ENCODE peak calls at places on chromosomes 3 and 15, in eight cellular contexts. Z, U, A, O, F, C, S and V are unnamed samples.

GRCh38 chr3:71532639-71533395 is 50.7 kb downstream of the FOXP1 start:
- DNase-seq in Z (peak), U (no peak), A (peak), O (no peak), F (peak), C (no peak), S (peak), V (no peak)

GRCh38 chr3:152574461-152575079 is 260.4 kb upstream of the P2RY1 start:
- DNase-seq in Z (peak), U (no peak), A (peak), O (peak), F (peak), C (no peak), S (no peak), V (peak)

GRCh38 chr3:14319654-14320182 is 82.7 kb upstream of the SLC6A6 start:
- DNase-seq in Z (no peak), U (no peak), A (peak), O (peak), F (peak), C (no peak), S (peak), V (no peak)

GRCh38 chr3:39443530-39443929 is 23.9 kb upstream of the MOBP start:
- DNase-seq in Z (no peak), U (no peak), A (peak), O (no peak), F (no peak), C (no peak), S (no peak), V (no peak)

GRCh38 chr3:70249509-70250160 is 62.8 kb downstream of the MDFIC2 start:
- DNase-seq in Z (no peak), U (no peak), A (peak), O (no peak), F (no peak), C (no peak), S (no peak), V (no peak)

GRCh38 chr3:140134231-140134630 is 199.2 kb downstream of the CLSTN2 start:
- DNase-seq in Z (no peak), U (no peak), A (no peak), O (no peak), F (no peak), C (no peak), S (no peak), V (no peak)

GRCh38 chr3:194872669-194872977 is 186.9 kb downstream of the FAM43A start:
- DNase-seq in Z (no peak), U (no peak), A (peak), O (no peak), F (no peak), C (no peak), S (no peak), V (no peak)

GRCh38 chr3:42839616-42840015 is 30.4 kb downstream of the ACKR2 start:
- DNase-seq in Z (no peak), U (no peak), A (peak), O (peak), F (peak), C (peak), S (no peak), V (no peak)

GRCh38 chr3:56885461-56885860 is 83.7 kb upstream of the ARHGEF3 start:
- DNase-seq in Z (no peak), U (no peak), A (no peak), O (no peak), F (no peak), C (no peak), S (no peak), V (no peak)

GRCh38 chr15:40291088-40291574 is 8.3 kb upstream of the ANKRD63 start:
- DNase-seq in Z (no peak), U (no peak), A (peak), O (no peak), F (peak), C (peak), S (peak), V (peak)

GRCh38 chr3:115766587-115767492 is 143.5 kb downstream of the GAP43 start:
- DNase-seq in Z (no peak), U (no peak), A (no peak), O (no peak), F (no peak), C (no peak), S (no peak), V (no peak)

GRCh38 chr3:172042136-172042535 is 2.8 kb downstream of the FNDC3B start:
- DNase-seq in Z (no peak), U (no peak), A (no peak), O (no peak), F (no peak), C (no peak), S (no peak), V (no peak)

GRCh38 chr3:145094355-145094941 is 1066.5 kb downstream of the PLOD2 start:
- DNase-seq in Z (no peak), U (no peak), A (peak), O (no peak), F (no peak), C (no peak), S (no peak), V (no peak)

GRCh38 chr3:11498646-11499045 is 145.1 kb downstream of the VGLL4 start:
- DNase-seq in Z (no peak), U (no peak), A (peak), O (no peak), F (peak), C (peak), S (peak), V (peak)

GRCh38 chr3:42711491-42712343 is 9.1 kb upstream of the HHATL start:
- DNase-seq in Z (no peak), U (peak), A (peak), O (no peak), F (no peak), C (peak), S (peak), V (peak)

GRCh38 chr3:45597166-45597565 is 2.6 kb downstream of the LIMD1 start:
- DNase-seq in Z (no peak), U (no peak), A (no peak), O (no peak), F (peak), C (no peak), S (no peak), V (no peak)

GRCh38 chr3:141368062-141368924 is at the start of gene ZBTB38:
- DNase-seq in Z (peak), U (peak), A (peak), O (no peak), F (peak), C (peak), S (peak), V (peak)

GRCh38 chr15:40340740-40341400 is at the start of gene CCDC9B:
- DNase-seq in Z (peak), U (peak), A (peak), O (no peak), F (peak), C (peak), S (peak), V (peak)

GRCh38 chr15:46589088-46589487 is 954.3 kb downstream of the SQOR start:
- DNase-seq in Z (no peak), U (no peak), A (no peak), O (no peak), F (no peak), C (no peak), S (no peak), V (no peak)

GRCh38 chr15:75205064-75205395 is 3.3 kb downstream of the C15orf39 start:
- DNase-seq in Z (no peak), U (no peak), A (no peak), O (no peak), F (no peak), C (no peak), S (no peak), V (no peak)

DNA sequence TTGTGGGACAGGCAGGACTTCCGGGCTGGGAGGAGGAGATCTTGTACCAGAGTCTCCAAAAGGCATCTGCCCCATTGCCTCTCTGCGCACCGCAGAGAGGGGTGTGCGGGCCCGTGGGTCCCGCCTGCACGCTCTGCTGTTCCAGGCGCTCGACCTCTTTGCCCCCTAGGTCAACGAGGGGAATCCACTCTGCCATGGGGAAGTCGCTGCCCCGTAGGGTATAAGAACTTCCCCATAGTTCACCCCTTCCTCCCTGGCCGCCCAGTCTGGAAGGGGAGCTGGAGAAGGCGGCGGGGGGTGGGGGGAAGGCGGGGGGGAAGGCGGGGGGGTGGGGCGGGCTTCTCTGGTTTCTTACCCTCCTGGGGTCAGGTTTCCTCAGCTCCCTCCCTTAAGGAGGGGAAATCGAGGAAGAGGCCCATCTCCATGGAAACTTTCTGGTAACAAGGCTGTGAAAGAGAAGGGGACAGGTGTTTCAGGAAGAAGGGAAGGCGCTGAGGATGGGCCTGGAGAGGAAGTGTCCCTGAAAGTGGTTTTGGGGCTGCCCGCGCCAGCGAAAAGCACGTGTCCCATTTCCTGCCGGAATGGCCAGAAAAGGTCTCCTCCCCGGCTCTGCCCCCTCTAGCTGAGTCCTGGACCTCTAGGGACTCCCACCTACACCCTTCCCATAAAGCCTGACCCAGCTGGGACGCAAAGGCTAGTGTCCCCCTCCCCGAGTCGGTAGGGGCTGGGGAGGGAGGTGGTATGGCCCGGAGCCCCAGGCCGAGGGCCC is 27.5 kb downstream of the NR1I2 start:
- DNase-seq in Z (no peak), U (no peak), A (no peak), O (no peak), F (no peak), C (no peak), S (no peak), V (no peak)
- TF ChIP-seq EP300 in Z (no peak), U (no peak), A (no peak), O (no peak), F (no peak), C (no peak), S (no peak), V (no peak)

GRCh38 chr15:41564286-41564959 is 5.4 kb downstream of the TYRO3 start:
- DNase-seq in Z (no peak), U (no peak), A (no peak), O (no peak), F (no peak), C (no peak), S (no peak), V (peak)
- TF ChIP-seq POLR2A in Z (no peak), U (no peak), A (no peak), O (no peak), F (no peak), C (no peak), S (no peak), V (no peak)

GRCh38 chr3:178193846-178194245 is 342.4 kb upstream of the KCNMB2 start:
- DNase-seq in Z (no peak), U (no peak), A (no peak), O (no peak), F (no peak), C (no peak), S (no peak), V (no peak)

GRCh38 chr3:178194547-178194946 is 341.7 kb upstream of the KCNMB2 start:
- DNase-seq in Z (no peak), U (no peak), A (no peak), O (no peak), F (no peak), C (no peak), S (no peak), V (no peak)

GRCh38 chr3:178200316-178200715 is 335.9 kb upstream of the KCNMB2 start:
- DNase-seq in Z (no peak), U (no peak), A (no peak), O (no peak), F (no peak), C (no peak), S (no peak), V (no peak)

GRCh38 chr3:178198329-178198728 is 337.9 kb upstream of the KCNMB2 start:
- DNase-seq in Z (no peak), U (no peak), A (no peak), O (no peak), F (no peak), C (no peak), S (no peak), V (no peak)

DNA sequence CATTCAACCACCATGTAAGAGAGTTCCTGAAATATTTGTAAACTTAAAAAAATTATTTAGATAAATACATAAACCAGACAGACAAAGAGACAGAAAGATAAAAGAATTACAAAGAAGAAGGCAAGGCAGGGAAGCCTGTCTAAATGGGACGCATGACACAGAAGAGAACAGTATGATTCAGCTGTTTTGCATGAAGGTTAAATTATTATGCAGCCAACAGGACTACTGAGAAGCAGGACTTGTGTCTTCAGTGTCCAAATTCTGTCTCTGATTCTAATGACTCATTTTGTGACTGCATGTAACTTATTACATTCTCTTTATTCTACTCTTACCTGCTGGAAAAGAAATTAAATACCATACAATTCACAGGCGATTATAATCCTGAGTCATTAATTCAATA is 340.4 kb upstream of the KCNMB2 start:
- DNase-seq in Z (no peak), U (no peak), A (no peak), O (no peak), F (no peak), C (no peak), S (no peak), V (no peak)
- TF ChIP-seq EP300 in Z (no peak), U (no peak), A (no peak), O (no peak), F (no peak), C (no peak), S (no peak), V (no peak)

GRCh38 chr3:179606534-179607085 is 2.0 kb downstream of the NDUFB5 start:
- DNase-seq in Z (no peak), U (no peak), A (no peak), O (no peak), F (no peak), C (no peak), S (no peak), V (no peak)

GRCh38 chr3:179603831-179604230 is 607 bp downstream of the MRPL47 start:
- DNase-seq in Z (no peak), U (no peak), A (no peak), O (no peak), F (no peak), C (no peak), S (no peak), V (no peak)

GRCh38 chr3:179599531-179599930 is 4.9 kb downstream of the MRPL47 start:
- DNase-seq in Z (no peak), U (no peak), A (no peak), O (no peak), F (no peak), C (no peak), S (no peak), V (no peak)

GRCh38 chr3:179608931-179609720 is 4.5 kb downstream of the NDUFB5 start:
- DNase-seq in Z (no peak), U (no peak), A (no peak), O (peak), F (no peak), C (no peak), S (no peak), V (no peak)

GRCh38 chr3:179604336-179605078 is at the start of the genes MRPL47 and NDUFB5:
- DNase-seq in Z (peak), U (peak), A (peak), O (peak), F (peak), C (peak), S (peak), V (peak)
- TF ChIP-seq POLR2A in Z (peak), U (peak), A (peak), O (peak), F (peak), C (peak), S (peak), V (peak)

DNA sequence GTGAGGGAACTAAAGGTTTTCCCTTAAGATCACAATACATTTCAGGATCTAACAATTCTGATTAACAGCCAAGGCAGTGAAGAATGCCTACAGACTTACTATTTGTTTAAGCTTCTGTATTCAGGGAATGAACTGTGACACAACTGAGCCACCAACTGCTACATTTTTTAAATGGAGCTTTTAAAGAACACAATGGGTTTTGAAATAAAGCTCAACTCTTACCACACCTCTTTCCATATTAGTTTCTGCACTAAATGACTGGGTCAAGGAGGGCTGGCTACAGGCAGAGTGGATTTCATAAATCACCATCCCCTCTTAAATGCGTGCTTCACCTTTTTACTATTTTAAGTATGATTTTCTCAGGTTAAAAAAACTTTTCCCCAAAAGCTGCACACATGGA is 100.2 kb downstream of the TMCC1 start:
- DNase-seq in Z (no peak), U (no peak), A (peak), O (no peak), F (no peak), C (no peak), S (peak), V (no peak)
- TF ChIP-seq EP300 in Z (no peak), U (no peak), A (no peak), O (no peak), F (no peak), C (no peak), S (no peak), V (no peak)

GRCh38 chr15:67066041-67067021 is 929 bp downstream of the SMAD3 start:
- DNase-seq in Z (no peak), U (no peak), A (no peak), O (no peak), F (no peak), C (peak), S (no peak), V (peak)

GRCh38 chr15:67063689-67064606 is 1.5 kb upstream of the SMAD3 start:
- DNase-seq in Z (no peak), U (no peak), A (peak), O (no peak), F (peak), C (no peak), S (peak), V (peak)

GRCh38 chr15:67065531-67066005 is at the start of gene SMAD3:
- DNase-seq in Z (peak), U (peak), A (peak), O (no peak), F (peak), C (peak), S (peak), V (peak)

GRCh38 chr15:67062365-67062985 is 2.9 kb upstream of the SMAD3 start:
- DNase-seq in Z (no peak), U (no peak), A (no peak), O (no peak), F (peak), C (no peak), S (no peak), V (no peak)

GRCh38 chr15:67064607-67065530 is 533 bp upstream of the SMAD3 start:
- DNase-seq in Z (peak), U (peak), A (peak), O (no peak), F (peak), C (peak), S (peak), V (no peak)
- TF ChIP-seq POLR2A in Z (no peak), U (no peak), A (no peak), O (no peak), F (no peak), C (no peak), S (peak), V (no peak)

GRCh38 chr3:43995078-43995928 is 246.4 kb upstream of the TOPAZ1 start:
- DNase-seq in Z (no peak), U (no peak), A (peak), O (no peak), F (no peak), C (no peak), S (no peak), V (no peak)
- TF ChIP-seq EP300 in Z (no peak), U (no peak), A (no peak), O (no peak), F (no peak), C (no peak), S (no peak), V (no peak)